ENCODE peak calls at places on chromosomes 13 and 19, in seven cellular contexts. One of them, this sample, is unnamed.

GRCh38 chr19:35417713-35418534 is 30.1 kb upstream of the FFAR2 start:
- DNase-seq in AG10803: no peak
- DNase-seq in Calu3: no peak
- DNase-seq in SK-N-SH: no peak
- DNase-seq in stimulated activated CD4-positive, alpha-beta T cell treated with anti-CD3 and anti-CD28 coated beads, Interleukin-1b, Interleukin-23, amount 100 ng/mL, for 4 hours: no peak
- DNase-seq in epithelial cell of prostate: no peak
- DNase-seq in posterior cingulate gyrus: no peak
- DNase-seq in this sample: no peak

GRCh38 chr13:98338312-98338711 is 161.2 kb upstream of the RNF113B start:
- DNase-seq in SK-N-SH: no peak
- DNase-seq in posterior cingulate gyrus: no peak
- DNase-seq in AG10803: no peak
- DNase-seq in Calu3: no peak
- DNase-seq in stimulated activated CD4-positive, alpha-beta T cell treated with anti-CD3 and anti-CD28 coated beads, Interleukin-1b, Interleukin-23, amount 100 ng/mL, for 4 hours: no peak
- DNase-seq in epithelial cell of prostate: no peak
- DNase-seq in this sample: no peak

GRCh38 chr13:91533354-91533753 is 134.9 kb downstream of the GPC5 start:
- DNase-seq in Calu3: no peak
- DNase-seq in stimulated activated CD4-positive, alpha-beta T cell treated with anti-CD3 and anti-CD28 coated beads, Interleukin-1b, Interleukin-23, amount 100 ng/mL, for 4 hours: no peak
- DNase-seq in SK-N-SH: peak
- DNase-seq in AG10803: no peak
- DNase-seq in posterior cingulate gyrus: no peak
- DNase-seq in epithelial cell of prostate: no peak
- DNase-seq in this sample: no peak

GRCh38 chr13:45747071-45747470 is 45.0 kb downstream of the CBY2 start:
- DNase-seq in epithelial cell of prostate: no peak
- DNase-seq in stimulated activated CD4-positive, alpha-beta T cell treated with anti-CD3 and anti-CD28 coated beads, Interleukin-1b, Interleukin-23, amount 100 ng/mL, for 4 hours: no peak
- DNase-seq in AG10803: no peak
- DNase-seq in Calu3: no peak
- DNase-seq in SK-N-SH: no peak
- DNase-seq in posterior cingulate gyrus: no peak
- DNase-seq in this sample: no peak

GRCh38 chr19:53980553-53981407 is 10.7 kb upstream of the CACNG6 start:
- DNase-seq in Calu3: peak
- DNase-seq in AG10803: no peak
- DNase-seq in epithelial cell of prostate: no peak
- DNase-seq in stimulated activated CD4-positive, alpha-beta T cell treated with anti-CD3 and anti-CD28 coated beads, Interleukin-1b, Interleukin-23, amount 100 ng/mL, for 4 hours: no peak
- DNase-seq in posterior cingulate gyrus: no peak
- DNase-seq in SK-N-SH: peak
- DNase-seq in this sample: no peak

GRCh38 chr19:36687214-36688056 is at the start of gene ZNF567:
- DNase-seq in AG10803: peak
- DNase-seq in posterior cingulate gyrus: peak
- DNase-seq in SK-N-SH: peak
- DNase-seq in epithelial cell of prostate: peak
- DNase-seq in Calu3: peak
- DNase-seq in stimulated activated CD4-positive, alpha-beta T cell treated with anti-CD3 and anti-CD28 coated beads, Interleukin-1b, Interleukin-23, amount 100 ng/mL, for 4 hours: peak
- DNase-seq in this sample: peak

GRCh38 chr19:54325194-54325621 is 12.2 kb upstream of the LILRA5 start:
- DNase-seq in stimulated activated CD4-positive, alpha-beta T cell treated with anti-CD3 and anti-CD28 coated beads, Interleukin-1b, Interleukin-23, amount 100 ng/mL, for 4 hours: peak
- DNase-seq in SK-N-SH: peak
- DNase-seq in posterior cingulate gyrus: peak
- DNase-seq in epithelial cell of prostate: no peak
- DNase-seq in Calu3: peak
- DNase-seq in AG10803: peak
- DNase-seq in this sample: peak

GRCh38 chr13:31898383-31899071 is 133.0 kb upstream of the FRY start:
- DNase-seq in epithelial cell of prostate: no peak
- DNase-seq in stimulated activated CD4-positive, alpha-beta T cell treated with anti-CD3 and anti-CD28 coated beads, Interleukin-1b, Interleukin-23, amount 100 ng/mL, for 4 hours: no peak
- DNase-seq in Calu3: no peak
- DNase-seq in AG10803: no peak
- DNase-seq in posterior cingulate gyrus: no peak
- DNase-seq in SK-N-SH: no peak
- DNase-seq in this sample: peak

GRCh38 chr13:49629947-49630346 is 1.6 kb downstream of the ARL11 start:
- DNase-seq in SK-N-SH: no peak
- DNase-seq in epithelial cell of prostate: no peak
- DNase-seq in AG10803: no peak
- DNase-seq in Calu3: no peak
- DNase-seq in posterior cingulate gyrus: no peak
- DNase-seq in stimulated activated CD4-positive, alpha-beta T cell treated with anti-CD3 and anti-CD28 coated beads, Interleukin-1b, Interleukin-23, amount 100 ng/mL, for 4 hours: no peak
- DNase-seq in this sample: no peak

GRCh38 chr13:28538932-28539331 is 44.0 kb upstream of the FLT1 start:
- DNase-seq in epithelial cell of prostate: no peak
- DNase-seq in stimulated activated CD4-positive, alpha-beta T cell treated with anti-CD3 and anti-CD28 coated beads, Interleukin-1b, Interleukin-23, amount 100 ng/mL, for 4 hours: no peak
- DNase-seq in SK-N-SH: no peak
- DNase-seq in posterior cingulate gyrus: no peak
- DNase-seq in Calu3: no peak
- DNase-seq in AG10803: no peak
- DNase-seq in this sample: no peak

GRCh38 chr13:40445557-40445990 is 220.9 kb downstream of the FOXO1 start:
- DNase-seq in stimulated activated CD4-positive, alpha-beta T cell treated with anti-CD3 and anti-CD28 coated beads, Interleukin-1b, Interleukin-23, amount 100 ng/mL, for 4 hours: no peak
- DNase-seq in Calu3: no peak
- DNase-seq in AG10803: no peak
- DNase-seq in posterior cingulate gyrus: no peak
- DNase-seq in SK-N-SH: no peak
- DNase-seq in epithelial cell of prostate: peak
- DNase-seq in this sample: no peak

GRCh38 chr13:20198781-20199180 is 6.0 kb upstream of the GJB2 start:
- DNase-seq in posterior cingulate gyrus: no peak
- DNase-seq in Calu3: no peak
- DNase-seq in stimulated activated CD4-positive, alpha-beta T cell treated with anti-CD3 and anti-CD28 coated beads, Interleukin-1b, Interleukin-23, amount 100 ng/mL, for 4 hours: no peak
- DNase-seq in AG10803: no peak
- DNase-seq in SK-N-SH: no peak
- DNase-seq in epithelial cell of prostate: no peak
- DNase-seq in this sample: no peak

GRCh38 chr19:7923295-7924191 is 2.4 kb downstream of the CTXN1 start:
- DNase-seq in Calu3: no peak
- DNase-seq in stimulated activated CD4-positive, alpha-beta T cell treated with anti-CD3 and anti-CD28 coated beads, Interleukin-1b, Interleukin-23, amount 100 ng/mL, for 4 hours: no peak
- DNase-seq in AG10803: no peak
- DNase-seq in SK-N-SH: no peak
- DNase-seq in posterior cingulate gyrus: no peak
- DNase-seq in epithelial cell of prostate: no peak
- DNase-seq in this sample: no peak

GRCh38 chr13:34675626-34676025 is 266.4 kb upstream of the NBEA start:
- DNase-seq in stimulated activated CD4-positive, alpha-beta T cell treated with anti-CD3 and anti-CD28 coated beads, Interleukin-1b, Interleukin-23, amount 100 ng/mL, for 4 hours: no peak
- DNase-seq in AG10803: no peak
- DNase-seq in SK-N-SH: no peak
- DNase-seq in Calu3: no peak
- DNase-seq in posterior cingulate gyrus: no peak
- DNase-seq in epithelial cell of prostate: no peak
- DNase-seq in this sample: no peak

GRCh38 chr19:6113616-6114188 is 3.4 kb upstream of the RFX2 start:
- DNase-seq in Calu3: no peak
- DNase-seq in posterior cingulate gyrus: no peak
- DNase-seq in SK-N-SH: no peak
- DNase-seq in stimulated activated CD4-positive, alpha-beta T cell treated with anti-CD3 and anti-CD28 coated beads, Interleukin-1b, Interleukin-23, amount 100 ng/mL, for 4 hours: no peak
- DNase-seq in epithelial cell of prostate: no peak
- DNase-seq in AG10803: no peak
- DNase-seq in this sample: no peak

GRCh38 chr19:57559008-57559403 is 657 bp downstream of the ZNF550 start:
- DNase-seq in stimulated activated CD4-positive, alpha-beta T cell treated with anti-CD3 and anti-CD28 coated beads, Interleukin-1b, Interleukin-23, amount 100 ng/mL, for 4 hours: no peak
- DNase-seq in AG10803: peak
- DNase-seq in SK-N-SH: peak
- DNase-seq in posterior cingulate gyrus: peak
- DNase-seq in Calu3: peak
- DNase-seq in epithelial cell of prostate: no peak
- DNase-seq in this sample: peak

GRCh38 chr19:2273356-2274184 is 8.4 kb downstream of the PEAK3 start:
- DNase-seq in AG10803: peak
- DNase-seq in Calu3: peak
- DNase-seq in posterior cingulate gyrus: peak
- DNase-seq in stimulated activated CD4-positive, alpha-beta T cell treated with anti-CD3 and anti-CD28 coated beads, Interleukin-1b, Interleukin-23, amount 100 ng/mL, for 4 hours: no peak
- DNase-seq in SK-N-SH: peak
- DNase-seq in epithelial cell of prostate: no peak
- DNase-seq in this sample: peak

This sample was measured in D341Med.